ENCODE peak calls at places on chromosomes 3 and 15, in ten cellular contexts. K is neural progenitor cell; O is H7; J is activated gamma-delta T cell; T is stimulated activated CD4-positive, alpha-beta T cell treated with anti-CD3 and anti-CD28 coated beads, Interleukin-12 subunit alpha, Interleukin-12 subunit beta, amount 100 ng/mL, for 24 hours; I is NCI-H748 treated with DMSO at 0.1 percent for 48 hours; X is activated CD8-positive, alpha-beta memory T cell treated with anti-CD3 and anti-CD28 coated beads, Interleukin-2, amount 50 U/mL, for 48 hours; R is NCI-H2171; C is T-helper 2 cell; H is amniotic stem cell. E is an unnamed sample.
A peak's percentile ranks its signal among the peaks of the same experiment; 100 is the strongest.

GRCh38 chr3:38960953-38961622 is 90.7 kb downstream of the SCN11A start:
- DNase-seq in C (peak; percentile 17), X (no peak), T (no peak), H (peak; percentile 3), J (no peak), I (peak; percentile 52), K (peak; percentile 55), R (no peak), O (peak; percentile 67), E (no peak)

GRCh38 chr3:140499114-140499757 is 178.6 kb upstream of the TRIM42 start:
- DNase-seq in X (no peak), J (no peak), O (no peak), R (no peak), T (no peak), C (no peak), H (no peak), I (peak; percentile 2), K (peak; percentile 47), E (no peak)

GRCh38 chr3:186849392-186849975 is 7.0 kb downstream of the ADIPOQ start:
- DNase-seq in I (peak; percentile 4), X (no peak), C (peak; percentile 80), T (no peak), R (peak; percentile 10), J (no peak), K (peak; percentile 54), O (peak; percentile 70), H (no peak), E (no peak)

GRCh38 chr15:51760805-51761204 is 9.4 kb downstream of the TMOD2 start:
- DNase-seq in H (no peak), O (no peak), C (no peak), J (no peak), K (no peak), R (no peak), I (no peak), T (no peak), X (no peak), E (no peak)

GRCh38 chr15:81351651-81352050 is 22.4 kb downstream of the TMC3 start:
- DNase-seq in I (no peak), O (no peak), T (no peak), J (no peak), K (no peak), R (no peak), C (no peak), H (no peak), X (no peak), E (no peak)

GRCh38 chr3:131655076-131655685 is 152.4 kb upstream of the MRPL3 start:
- DNase-seq in K (no peak), R (no peak), J (no peak), H (no peak), I (no peak), C (no peak), T (no peak), O (no peak), X (no peak), E (no peak)

GRCh38 chr3:177439729-177440269 is 242.5 kb upstream of the TBL1XR1 start:
- DNase-seq in T (no peak), K (no peak), C (no peak), H (no peak), R (no peak), O (no peak), J (no peak), I (no peak), X (no peak), E (no peak)

GRCh38 chr15:98657721-98658120 is 9.4 kb downstream of the IGF1R start:
- DNase-seq in T (no peak), H (no peak), R (no peak), K (no peak), I (no peak), C (no peak), X (no peak), J (no peak), O (no peak), E (no peak)

GRCh38 chr15:47670365-47670764 is 46.9 kb upstream of the SEMA6D start:
- DNase-seq in H (no peak), X (no peak), K (peak; percentile 55), I (no peak), C (no peak), T (no peak), J (no peak), R (no peak), O (no peak), E (no peak)

GRCh38 chr15:25237291-25237978 is 201.4 kb downstream of the UBE3A start:
- DNase-seq in H (no peak), J (no peak), K (no peak), O (no peak), R (no peak), I (no peak), C (no peak), T (no peak), X (no peak), E (no peak)

GRCh38 chr3:110384601-110385000 is 687.0 kb upstream of the NECTIN3 start:
- DNase-seq in H (no peak), J (no peak), R (no peak), I (no peak), C (no peak), O (no peak), K (no peak), X (no peak), T (no peak), E (no peak)

GRCh38 chr3:55615039-55615693 is 128.1 kb upstream of the WNT5A start:
- DNase-seq in C (no peak), J (no peak), O (no peak), X (no peak), I (no peak), H (no peak), K (no peak), R (no peak), T (no peak), E (no peak)

GRCh38 chr3:38638354-38638753 is 11.1 kb downstream of the SCN5A start:
- DNase-seq in K (no peak), J (no peak), R (no peak), T (no peak), X (no peak), O (no peak), I (no peak), C (no peak), H (no peak), E (no peak)

GRCh38 chr15:44541282-44541958 is 4.5 kb downstream of the EIF3J start:
- DNase-seq in K (no peak), T (no peak), J (no peak), R (no peak), X (no peak), O (no peak), I (no peak), H (peak; percentile 66), C (no peak), E (peak; percentile 42)

GRCh38 chr15:36208868-36209582 is 370.4 kb upstream of the CDIN1 start:
- DNase-seq in C (no peak), J (no peak), H (no peak), I (no peak), R (no peak), T (no peak), X (no peak), K (no peak), O (no peak), E (no peak)

GRCh38 chr3:43001094-43001553 is 22.0 kb downstream of the GASK1A start:
- DNase-seq in O (no peak), I (no peak), K (no peak), C (no peak), T (no peak), X (no peak), J (no peak), H (no peak), R (no peak), E (peak; percentile 88)

GRCh38 chr3:55416381-55416821 is 70.7 kb downstream of the WNT5A start:
- DNase-seq in O (no peak), H (peak; percentile 61), I (peak; percentile 75), J (no peak), C (no peak), T (no peak), X (no peak), R (peak; percentile 29), K (no peak), E (peak; percentile 69)

GRCh38 chr3:10228248-10228950 is 19.9 kb upstream of the TATDN2 start:
- DNase-seq in T (no peak), X (peak; percentile 62), C (peak; percentile 88), O (no peak), H (no peak), J (no peak), R (no peak), I (no peak), K (no peak), E (no peak)

GRCh38 chr3:6262035-6262434 is 598.9 kb upstream of the GRM7 start:
- DNase-seq in R (no peak), C (no peak), X (no peak), K (no peak), H (no peak), I (peak; percentile 50), T (no peak), O (no peak), J (no peak), E (no peak)

GRCh38 chr3:138327831-138328230 is 1.8 kb downstream of the NME9 start:
- DNase-seq in T (no peak), X (no peak), K (no peak), R (no peak), J (no peak), H (no peak), C (no peak), O (no peak), I (no peak), E (no peak)

GRCh38 chr3:126960604-126960995 is 22.3 kb upstream of the PLXNA1 start:
- DNase-seq in C (no peak), X (no peak), K (no peak), R (no peak), O (no peak), J (no peak), H (no peak), T (no peak), I (no peak), E (no peak)

GRCh38 chr3:112333002-112333385 is at the start of gene CD200:
- DNase-seq in C (peak; percentile 65), H (no peak), T (peak; percentile 33), I (peak; percentile 41), R (peak; percentile 87), K (peak; percentile 81), O (peak; percentile 70), J (peak; percentile 15), X (peak; percentile 81), E (no peak)

E was measured in GM04503.